ENCODE peak calls at places on chromosomes 1 and 21, in nine cellular contexts. S is dermis microvascular lymphatic vessel endothelial cell; W is SK-N-DZ; O is AG08396; R is fibroblast of the aortic adventitia; I is nephron progenitor cell; C is fibroblast of lung; L is GM04504; F is CD4-positive, alpha-beta T cell. D is an unnamed sample.

GRCh38 chr1:84611796-84612195 is 37.6 kb upstream of the CTBS start:
- DNase-seq in C (peak), I (no peak), W (no peak), F (no peak), O (no peak), R (peak), L (no peak), S (peak), D (no peak)

GRCh38 chr21:39387461-39388037 is 38.7 kb upstream of the HMGN1 start:
- DNase-seq in S (peak), C (peak), I (peak), R (peak), W (peak), O (peak), F (peak), L (no peak), D (no peak)

GRCh38 chr21:37164742-37165141 is 91.7 kb downstream of the TTC3 start:
- DNase-seq in O (no peak), F (no peak), S (no peak), I (no peak), L (no peak), C (peak), W (no peak), R (peak), D (no peak)

GRCh38 chr1:11731719-11732283 is 4.1 kb upstream of the AGTRAP start:
- DNase-seq in S (peak), W (no peak), O (peak), L (no peak), F (no peak), C (peak), R (peak), I (peak), D (no peak)

GRCh38 chr1:31556481-31557006 is 19.8 kb upstream of the TINAGL1 start:
- DNase-seq in W (no peak), L (no peak), S (no peak), O (no peak), F (no peak), R (no peak), I (no peak), C (no peak), D (no peak)

GRCh38 chr1:94608852-94609570 is 67.5 kb upstream of the F3 start:
- DNase-seq in L (no peak), S (no peak), F (no peak), R (no peak), W (no peak), O (no peak), C (peak), I (no peak), D (no peak)

GRCh38 chr1:221031890-221032222 is 152.6 kb downstream of the HLX start:
- DNase-seq in S (peak), O (no peak), R (peak), C (no peak), F (no peak), W (no peak), L (no peak), I (no peak), D (no peak)

GRCh38 chr1:87151500-87152421 is 176.9 kb upstream of the LMO4 start:
- DNase-seq in L (no peak), C (peak), O (peak), F (peak), R (peak), W (peak), S (peak), I (peak), D (no peak)

GRCh38 chr1:235127774-235128452 is 724 bp downstream of the TOMM20 start:
- DNase-seq in O (no peak), S (no peak), L (no peak), W (no peak), R (peak), F (no peak), I (no peak), C (no peak), D (no peak)

GRCh38 chr1:51484591-51484990 is 34.5 kb downstream of the EPS15 start:
- DNase-seq in O (no peak), C (peak), I (no peak), R (no peak), F (no peak), W (no peak), L (no peak), S (no peak), D (no peak)

GRCh38 chr21:42309753-42310213 is 5.4 kb downstream of the TFF3 start:
- DNase-seq in O (peak), I (peak), W (no peak), L (no peak), C (peak), R (peak), S (peak), F (peak), D (no peak)

GRCh38 chr1:60419023-60419422 is 345.5 kb upstream of the C1orf87 start:
- DNase-seq in C (no peak), S (no peak), I (no peak), R (no peak), W (no peak), O (no peak), L (no peak), F (no peak), D (no peak)

GRCh38 chr1:178491721-178492120 is 5.0 kb downstream of the CLEC20A start:
- DNase-seq in C (no peak), L (no peak), O (no peak), W (no peak), S (no peak), I (no peak), F (no peak), R (no peak), D (no peak)

D was measured in AG04449.